ENCODE peak calls at places on chromosomes 7 and 10, in four cellular contexts. One of them, this sample, is unnamed.

GRCh38 chr7:77498659-77499379 is 38.3 kb upstream of the PTPN12 start:
- DNase-seq in SHP77: peak
- DNase-seq in SW 1271: no peak
- DNase-seq in T-helper 1 cell: no peak
- DNase-seq in this sample: no peak

GRCh38 chr10:75352650-75353049 is 48.9 kb downstream of the ZNF503 start:
- DNase-seq in SW 1271: no peak
- DNase-seq in SHP77: no peak
- DNase-seq in T-helper 1 cell: no peak
- DNase-seq in this sample: no peak

GRCh38 chr7:1364068-1364905 is 95.0 kb downstream of the MICALL2 start:
- DNase-seq in SW 1271: no peak
- DNase-seq in T-helper 1 cell: no peak
- DNase-seq in SHP77: no peak
- DNase-seq in this sample: peak

GRCh38 chr7:112157072-112157471 is 49.1 kb downstream of the DOCK4 start:
- DNase-seq in T-helper 1 cell: no peak
- DNase-seq in SHP77: no peak
- DNase-seq in SW 1271: no peak
- DNase-seq in this sample: peak

GRCh38 chr7:44767912-44768662 is 19.4 kb downstream of the ZMIZ2 start:
- DNase-seq in T-helper 1 cell: no peak
- DNase-seq in SHP77: no peak
- DNase-seq in SW 1271: no peak
- DNase-seq in this sample: no peak

GRCh38 chr10:33223326-33224014 is 111.0 kb downstream of the NRP1 start:
- DNase-seq in SW 1271: no peak
- DNase-seq in T-helper 1 cell: no peak
- DNase-seq in SHP77: no peak
- DNase-seq in this sample: no peak

GRCh38 chr10:13485623-13486022 is 43.2 kb downstream of the BEND7 start:
- DNase-seq in SW 1271: no peak
- DNase-seq in T-helper 1 cell: no peak
- DNase-seq in SHP77: no peak
- DNase-seq in this sample: no peak

GRCh38 chr7:50751136-50751535 is 31.6 kb downstream of the GRB10 start:
- DNase-seq in T-helper 1 cell: no peak
- DNase-seq in SW 1271: no peak
- DNase-seq in SHP77: no peak
- DNase-seq in this sample: no peak

GRCh38 chr10:78741541-78741940 is 327.2 kb upstream of the ZMIZ1 start:
- DNase-seq in SW 1271: no peak
- DNase-seq in SHP77: no peak
- DNase-seq in T-helper 1 cell: no peak
- DNase-seq in this sample: peak

GRCh38 chr7:158094046-158094445 is 493.6 kb downstream of the PTPRN2 start:
- DNase-seq in T-helper 1 cell: no peak
- DNase-seq in SW 1271: no peak
- DNase-seq in SHP77: no peak
- DNase-seq in this sample: no peak

GRCh38 chr7:150415161-150416160 is 35.0 kb upstream of the GIMAP8 start:
- DNase-seq in T-helper 1 cell: no peak
- DNase-seq in SHP77: no peak
- DNase-seq in SW 1271: no peak
- DNase-seq in this sample: no peak

GRCh38 chr7:461453-462172 is 58.0 kb downstream of the PDGFA start:
- DNase-seq in SHP77: no peak
- DNase-seq in T-helper 1 cell: no peak
- DNase-seq in SW 1271: peak
- DNase-seq in this sample: no peak

GRCh38 chr7:137820677-137821420 is 25.9 kb downstream of the DGKI start:
- DNase-seq in SW 1271: no peak
- DNase-seq in SHP77: no peak
- DNase-seq in T-helper 1 cell: no peak
- DNase-seq in this sample: peak

GRCh38 chr10:120436431-120437142 is 20.4 kb upstream of the PLPP4 start:
- DNase-seq in SW 1271: no peak
- DNase-seq in SHP77: no peak
- DNase-seq in T-helper 1 cell: no peak
- DNase-seq in this sample: no peak

GRCh38 chr7:71563276-71563675 is 431.3 kb downstream of the GALNT17 start:
- DNase-seq in T-helper 1 cell: no peak
- DNase-seq in SHP77: no peak
- DNase-seq in SW 1271: no peak
- DNase-seq in this sample: no peak

GRCh38 chr10:70622541-70622940 is 20.0 kb upstream of the PRF1 start:
- DNase-seq in SHP77: no peak
- DNase-seq in SW 1271: no peak
- DNase-seq in T-helper 1 cell: no peak
- DNase-seq in this sample: no peak

This sample was measured in Daoy.